ENCODE peak calls at places on chromosome 20, in ten cellular contexts. J is NCI-H2081; Y is HS-27A; I is SK-N-SH; S is fibroblast of gingiva; M is anterior cingulate cortex; L is stimulated activated CD4-positive, alpha-beta T cell treated with anti-CD3 and anti-CD28 coated beads, Interleukin-1b, Interleukin-23, amount 100 ng/mL, for 24 hours; E is nucleus accumbens; B is NT2/D1; Z is H4. X is an unnamed sample.

GRCh38 chr20:371755-372542 is 8.6 kb upstream of the TRIB3 start:
- DNase-seq in J (no peak), Y (no peak), I (no peak), S (peak; percentile 92), M (no peak), L (no peak), E (no peak), B (no peak), Z (peak; percentile 98), X (no peak)

GRCh38 chr20:25042531-25043498 is 15.1 kb downstream of the ACSS1 start:
- DNase-seq in J (no peak), Y (no peak), I (peak; percentile 43), S (no peak), M (peak; percentile 31), L (no peak), E (no peak), B (no peak), Z (no peak), X (no peak)

GRCh38 chr20:44279228-44279627 is 31.8 kb downstream of the FITM2 start:
- DNase-seq in J (no peak), Y (peak; percentile 67), I (no peak), S (peak; percentile 38), M (no peak), L (no peak), E (no peak), B (no peak), Z (peak; percentile 13), X (no peak)

GRCh38 chr20:51373713-51374481 is 168.6 kb downstream of the NFATC2 start:
- DNase-seq in J (no peak), Y (no peak), I (peak; percentile 71), S (no peak), M (no peak), L (no peak), E (no peak), B (no peak), Z (no peak), X (no peak)

GRCh38 chr20:33438481-33438880 is 5.1 kb downstream of the SNTA1 start:
- DNase-seq in J (no peak), Y (no peak), I (no peak), S (no peak), M (no peak), L (no peak), E (no peak), B (no peak), Z (no peak), X (no peak)

GRCh38 chr20:43941476-43942212 is 27.0 kb downstream of the TOX2 start:
- DNase-seq in J (no peak), Y (no peak), I (no peak), S (no peak), M (no peak), L (no peak), E (no peak), B (no peak), Z (peak; percentile 43), X (no peak)

GRCh38 chr20:18057106-18057993 is at the start of gene OVOL2:
- DNase-seq in J (peak; percentile 68), Y (no peak), I (peak; percentile 52), S (no peak), M (no peak), L (no peak), E (no peak), B (no peak), Z (no peak), X (peak; percentile 82)

GRCh38 chr20:3093861-3094361 is 9.4 kb upstream of the AVP start:
- DNase-seq in J (no peak), Y (no peak), I (no peak), S (no peak), M (no peak), L (no peak), E (no peak), B (no peak), Z (no peak), X (no peak)

GRCh38 chr20:2820084-2820895 is 4.1 kb downstream of the TMEM239 start:
- DNase-seq in J (no peak), Y (no peak), I (no peak), S (peak; percentile 36), M (no peak), L (no peak), E (no peak), B (no peak), Z (no peak), X (peak; percentile 68)

GRCh38 chr20:57667385-57667784 is 42.4 kb downstream of the PMEPA1 start:
- DNase-seq in J (no peak), Y (no peak), I (peak; percentile 77), S (no peak), M (no peak), L (no peak), E (no peak), B (no peak), Z (no peak), X (no peak)

GRCh38 chr20:45918182-45918737 is 6.3 kb upstream of the PLTP start:
- DNase-seq in J (no peak), Y (no peak), I (no peak), S (peak; percentile 47), M (no peak), L (no peak), E (no peak), B (no peak), Z (no peak), X (no peak)

GRCh38 chr20:32968833-32969241 is 35.4 kb downstream of the SUN5 start:
- DNase-seq in J (no peak), Y (no peak), I (no peak), S (no peak), M (no peak), L (no peak), E (no peak), B (no peak), Z (no peak), X (peak; percentile 69)

GRCh38 chr20:62332421-62332820 is 29.6 kb downstream of the ADRM1 start:
- DNase-seq in J (no peak), Y (no peak), I (no peak), S (no peak), M (no peak), L (no peak), E (no peak), B (no peak), Z (no peak), X (no peak)

GRCh38 chr20:32358632-32358882 is 426 bp downstream of the ASXL1 start:
- DNase-seq in J (no peak), Y (no peak), I (no peak), S (no peak), M (no peak), L (no peak), E (no peak), B (no peak), Z (no peak), X (no peak)

GRCh38 chr20:32036716-32037355 is 15.2 kb upstream of the HCK start:
- DNase-seq in J (no peak), Y (no peak), I (no peak), S (no peak), M (no peak), L (no peak), E (no peak), B (no peak), Z (no peak), X (no peak)

GRCh38 chr20:10074513-10074912 is 39.7 kb downstream of the ANKEF1 start:
- DNase-seq in J (no peak), Y (peak; percentile 66), I (no peak), S (peak; percentile 93), M (peak; percentile 62), L (no peak), E (no peak), B (no peak), Z (peak; percentile 79), X (no peak)

GRCh38 chr20:50824137-50824536 is 29.3 kb downstream of the BCAS4 start:
- DNase-seq in J (no peak), Y (no peak), I (no peak), S (peak; percentile 82), M (no peak), L (no peak), E (no peak), B (no peak), Z (no peak), X (no peak)

GRCh38 chr20:32675223-32675975 is 1.7 kb upstream of the C20orf203 start:
- DNase-seq in J (peak; percentile 86), Y (no peak), I (no peak), S (no peak), M (no peak), L (no peak), E (no peak), B (no peak), Z (no peak), X (no peak)

GRCh38 chr20:62622877-62623487 is 19.3 kb upstream of the SLCO4A1 start:
- DNase-seq in J (no peak), Y (no peak), I (no peak), S (no peak), M (no peak), L (no peak), E (no peak), B (no peak), Z (no peak), X (no peak)

GRCh38 chr20:34017610-34018009 is 23.9 kb downstream of the RALY start:
- DNase-seq in J (no peak), Y (peak; percentile 80), I (no peak), S (no peak), M (no peak), L (no peak), E (no peak), B (no peak), Z (peak; percentile 14), X (no peak)

GRCh38 chr20:41563087-41563486 is 55.1 kb downstream of the CHD6 start:
- DNase-seq in J (no peak), Y (no peak), I (no peak), S (no peak), M (no peak), L (no peak), E (no peak), B (no peak), Z (no peak), X (no peak)

GRCh38 chr20:1368448-1369199 is 24.2 kb downstream of the FKBP1A start:
- DNase-seq in J (no peak), Y (no peak), I (no peak), S (peak; percentile 62), M (no peak), L (no peak), E (no peak), B (no peak), Z (no peak), X (no peak)

GRCh38 chr20:3115190-3116107 is 30.9 kb upstream of the AVP start:
- DNase-seq in J (peak; percentile 64), Y (peak; percentile 4), I (peak; percentile 89), S (peak; percentile 45), M (peak; percentile 44), L (no peak), E (no peak), B (peak; percentile 57), Z (peak; percentile 41), X (no peak)

GRCh38 chr20:31523361-31524283 is 9.4 kb downstream of the HM13 start:
- DNase-seq in J (no peak), Y (no peak), I (no peak), S (no peak), M (peak; percentile 20), L (no peak), E (no peak), B (no peak), Z (no peak), X (no peak)

GRCh38 chr20:7772376-7772775 is 167.9 kb downstream of the HAO1 start:
- DNase-seq in J (peak; percentile 20), Y (no peak), I (no peak), S (peak; percentile 74), M (no peak), L (no peak), E (no peak), B (no peak), Z (no peak), X (no peak)

GRCh38 chr20:42082611-42083010 is 464.4 kb upstream of the CHD6 start:
- DNase-seq in J (no peak), Y (no peak), I (peak; percentile 81), S (no peak), M (no peak), L (no peak), E (no peak), B (no peak), Z (no peak), X (no peak)

X was measured in type B pancreatic cell.